ENCODE peak calls at places on chromosomes 12 and 14, in seven cellular contexts. One of them, this sample, is unnamed.

GRCh38 chr14:63205850-63206249 is 1.6 kb downstream of the RHOJ start:
- DNase-seq in stimulated activated naive CD4-positive, alpha-beta T cell: no peak
- DNase-seq in COR-L47: no peak
- DNase-seq in fibroblast of lung: peak
- DNase-seq in NCI-H69: peak
- DNase-seq in retina: no peak
- DNase-seq in A172: no peak
- DNase-seq in this sample: no peak

GRCh38 chr12:15527201-15527782 is 205.0 kb downstream of the PTPRO start:
- DNase-seq in stimulated activated naive CD4-positive, alpha-beta T cell: no peak
- DNase-seq in COR-L47: no peak
- DNase-seq in fibroblast of lung: peak
- DNase-seq in NCI-H69: peak
- DNase-seq in retina: no peak
- DNase-seq in A172: peak
- DNase-seq in this sample: no peak

GRCh38 chr14:31876741-31877140 is 200.4 kb upstream of the ARHGAP5 start:
- DNase-seq in stimulated activated naive CD4-positive, alpha-beta T cell: no peak
- DNase-seq in COR-L47: no peak
- DNase-seq in fibroblast of lung: no peak
- DNase-seq in NCI-H69: no peak
- DNase-seq in retina: no peak
- DNase-seq in A172: no peak
- DNase-seq in this sample: no peak

GRCh38 chr14:96994999-96995398 is 197.8 kb downstream of the VRK1 start:
- DNase-seq in stimulated activated naive CD4-positive, alpha-beta T cell: no peak
- DNase-seq in COR-L47: no peak
- DNase-seq in fibroblast of lung: no peak
- DNase-seq in NCI-H69: no peak
- DNase-seq in retina: no peak
- DNase-seq in A172: no peak
- DNase-seq in this sample: no peak

GRCh38 chr14:54881235-54881760 is 21.3 kb downstream of the GCH1 start:
- DNase-seq in stimulated activated naive CD4-positive, alpha-beta T cell: peak
- DNase-seq in COR-L47: no peak
- DNase-seq in fibroblast of lung: peak
- DNase-seq in NCI-H69: no peak
- DNase-seq in retina: no peak
- DNase-seq in A172: peak
- DNase-seq in this sample: peak

GRCh38 chr14:96811265-96811664 is 14.1 kb downstream of the VRK1 start:
- DNase-seq in stimulated activated naive CD4-positive, alpha-beta T cell: no peak
- DNase-seq in COR-L47: no peak
- DNase-seq in fibroblast of lung: peak
- DNase-seq in NCI-H69: no peak
- DNase-seq in retina: no peak
- DNase-seq in A172: no peak
- DNase-seq in this sample: peak

GRCh38 chr12:106301241-106301610 is 1.3 kb upstream of the TCP11L2 start:
- DNase-seq in stimulated activated naive CD4-positive, alpha-beta T cell: no peak
- DNase-seq in COR-L47: no peak
- DNase-seq in fibroblast of lung: peak
- DNase-seq in NCI-H69: peak
- DNase-seq in retina: no peak
- DNase-seq in A172: no peak
- DNase-seq in this sample: no peak

GRCh38 chr12:90036641-90037040 is 328.0 kb upstream of the ATP2B1 start:
- DNase-seq in stimulated activated naive CD4-positive, alpha-beta T cell: no peak
- DNase-seq in COR-L47: no peak
- DNase-seq in fibroblast of lung: peak
- DNase-seq in NCI-H69: peak
- DNase-seq in retina: no peak
- DNase-seq in A172: peak
- DNase-seq in this sample: peak

GRCh38 chr12:28130625-28131598 is 59.3 kb upstream of the CCDC91 start:
- DNase-seq in stimulated activated naive CD4-positive, alpha-beta T cell: no peak
- DNase-seq in COR-L47: no peak
- DNase-seq in fibroblast of lung: peak
- DNase-seq in NCI-H69: no peak
- DNase-seq in retina: no peak
- DNase-seq in A172: peak
- DNase-seq in this sample: peak

GRCh38 chr12:61667676-61668075 is 592.5 kb upstream of the USP15 start:
- DNase-seq in stimulated activated naive CD4-positive, alpha-beta T cell: no peak
- DNase-seq in COR-L47: no peak
- DNase-seq in fibroblast of lung: no peak
- DNase-seq in NCI-H69: no peak
- DNase-seq in retina: no peak
- DNase-seq in A172: no peak
- DNase-seq in this sample: no peak

GRCh38 chr12:29304388-29304787 is 76.6 kb downstream of the ERGIC2 start:
- DNase-seq in stimulated activated naive CD4-positive, alpha-beta T cell: no peak
- DNase-seq in COR-L47: no peak
- DNase-seq in fibroblast of lung: no peak
- DNase-seq in NCI-H69: no peak
- DNase-seq in retina: no peak
- DNase-seq in A172: no peak
- DNase-seq in this sample: no peak

GRCh38 chr14:23299986-23300686 is 2.5 kb downstream of the PPP1R3E start:
- DNase-seq in stimulated activated naive CD4-positive, alpha-beta T cell: no peak
- DNase-seq in COR-L47: no peak
- DNase-seq in fibroblast of lung: no peak
- DNase-seq in NCI-H69: no peak
- DNase-seq in retina: peak
- DNase-seq in A172: no peak
- DNase-seq in this sample: no peak

GRCh38 chr12:112130461-112130998 is 5.2 kb downstream of the TRAFD1 start:
- DNase-seq in stimulated activated naive CD4-positive, alpha-beta T cell: peak
- DNase-seq in COR-L47: no peak
- DNase-seq in fibroblast of lung: no peak
- DNase-seq in NCI-H69: no peak
- DNase-seq in retina: no peak
- DNase-seq in A172: peak
- DNase-seq in this sample: no peak

GRCh38 chr14:32635103-32635719 is 303.5 kb upstream of the NPAS3 start:
- DNase-seq in stimulated activated naive CD4-positive, alpha-beta T cell: no peak
- DNase-seq in COR-L47: no peak
- DNase-seq in fibroblast of lung: peak
- DNase-seq in NCI-H69: peak
- DNase-seq in retina: no peak
- DNase-seq in A172: peak
- DNase-seq in this sample: peak

GRCh38 chr14:103861413-103862392 is 14.3 kb upstream of the PPP1R13B start:
- DNase-seq in stimulated activated naive CD4-positive, alpha-beta T cell: no peak
- DNase-seq in COR-L47: no peak
- DNase-seq in fibroblast of lung: no peak
- DNase-seq in NCI-H69: no peak
- DNase-seq in retina: no peak
- DNase-seq in A172: no peak
- DNase-seq in this sample: peak

GRCh38 chr12:132154941-132155770 is 10.9 kb downstream of the NOC4L start:
- DNase-seq in stimulated activated naive CD4-positive, alpha-beta T cell: no peak
- DNase-seq in COR-L47: no peak
- DNase-seq in fibroblast of lung: no peak
- DNase-seq in NCI-H69: no peak
- DNase-seq in retina: peak
- DNase-seq in A172: no peak
- DNase-seq in this sample: no peak

GRCh38 chr12:131007031-131007793 is 53.5 kb downstream of the ADGRD1 start:
- DNase-seq in stimulated activated naive CD4-positive, alpha-beta T cell: no peak
- DNase-seq in COR-L47: no peak
- DNase-seq in fibroblast of lung: no peak
- DNase-seq in NCI-H69: no peak
- DNase-seq in retina: no peak
- DNase-seq in A172: no peak
- DNase-seq in this sample: no peak

GRCh38 chr12:107109726-107110518 is 16.6 kb upstream of the CRY1 start:
- DNase-seq in stimulated activated naive CD4-positive, alpha-beta T cell: no peak
- DNase-seq in COR-L47: no peak
- DNase-seq in fibroblast of lung: peak
- DNase-seq in NCI-H69: no peak
- DNase-seq in retina: no peak
- DNase-seq in A172: no peak
- DNase-seq in this sample: no peak

GRCh38 chr12:45725631-45726593 is 3.6 kb upstream of the ARID2 start:
- DNase-seq in stimulated activated naive CD4-positive, alpha-beta T cell: peak
- DNase-seq in COR-L47: no peak
- DNase-seq in fibroblast of lung: peak
- DNase-seq in NCI-H69: peak
- DNase-seq in retina: peak
- DNase-seq in A172: peak
- DNase-seq in this sample: peak

GRCh38 chr14:55446833-55447232 is 6.4 kb upstream of the TBPL2 start:
- DNase-seq in stimulated activated naive CD4-positive, alpha-beta T cell: no peak
- DNase-seq in COR-L47: no peak
- DNase-seq in fibroblast of lung: peak
- DNase-seq in NCI-H69: no peak
- DNase-seq in retina: no peak
- DNase-seq in A172: peak
- DNase-seq in this sample: peak

GRCh38 chr14:105388976-105389375 is 9.4 kb upstream of the TEX22 start:
- DNase-seq in stimulated activated naive CD4-positive, alpha-beta T cell: no peak
- DNase-seq in COR-L47: no peak
- DNase-seq in fibroblast of lung: no peak
- DNase-seq in NCI-H69: no peak
- DNase-seq in retina: no peak
- DNase-seq in A172: no peak
- DNase-seq in this sample: no peak

GRCh38 chr12:52249041-52249461 is 16.0 kb downstream of the KRT7 start:
- DNase-seq in stimulated activated naive CD4-positive, alpha-beta T cell: no peak
- DNase-seq in COR-L47: no peak
- DNase-seq in fibroblast of lung: no peak
- DNase-seq in NCI-H69: no peak
- DNase-seq in retina: no peak
- DNase-seq in A172: no peak
- DNase-seq in this sample: peak

GRCh38 chr14:28773176-28773575 is 6.6 kb downstream of the FOXG1 start:
- DNase-seq in stimulated activated naive CD4-positive, alpha-beta T cell: no peak
- DNase-seq in COR-L47: peak
- DNase-seq in fibroblast of lung: no peak
- DNase-seq in NCI-H69: no peak
- DNase-seq in retina: peak
- DNase-seq in A172: no peak
- DNase-seq in this sample: no peak

GRCh38 chr14:105493921-105494605 is 3.0 kb downstream of the TEDC1 start:
- DNase-seq in stimulated activated naive CD4-positive, alpha-beta T cell: no peak
- DNase-seq in COR-L47: no peak
- DNase-seq in fibroblast of lung: no peak
- DNase-seq in NCI-H69: no peak
- DNase-seq in retina: no peak
- DNase-seq in A172: no peak
- DNase-seq in this sample: no peak